ENCODE peak calls at places on chromosomes 11 and 22, in five cellular contexts. R is fibroblast of pulmonary artery, D is nephron progenitor cell, H is NCI-H2029, T is H54. A is an unnamed sample.

GRCh38 chr22:46076651-46077339 is 73.5 kb upstream of the PPARA start:
- DNase-seq in R (peak; percentile 59), D (no peak), H (no peak), T (no peak), A (peak; percentile 93)

GRCh38 chr22:41380993-41381328 is 781 bp upstream of the TEF start:
- DNase-seq in R (peak; percentile 93), D (no peak), H (peak; percentile 63), T (peak; percentile 68), A (peak; percentile 74)

GRCh38 chr11:35163707-35164496 is 24.9 kb downstream of the CD44 start:
- DNase-seq in R (no peak), D (no peak), H (no peak), T (no peak), A (no peak)

GRCh38 chr11:121652982-121653381 is 200.2 kb upstream of the SORL1-AS1 start:
- DNase-seq in R (peak; percentile 39), D (no peak), H (no peak), T (no peak), A (peak; percentile 59)

GRCh38 chr11:2104524-2105440 is 34.4 kb downstream of the IGF2 start:
- DNase-seq in R (no peak), D (no peak), H (no peak), T (no peak), A (no peak)

GRCh38 chr11:57566564-57567209 is 785 bp downstream of the UBE2L6 start:
- DNase-seq in R (no peak), D (no peak), H (no peak), T (no peak), A (no peak)

GRCh38 chr11:65487467-65488272 is 11.2 kb upstream of the MALAT1 start:
- DNase-seq in R (peak; percentile 100), D (peak; percentile 92), H (peak; percentile 99), T (peak; percentile 86), A (peak; percentile 100)

GRCh38 chr11:120302001-120302805 is 22.9 kb upstream of the TLCD5 start:
- DNase-seq in R (no peak), D (no peak), H (peak; percentile 90), T (no peak), A (no peak)

GRCh38 chr11:119907934-119908760 is 179.1 kb upstream of the NECTIN1 start:
- DNase-seq in R (no peak), D (no peak), H (no peak), T (no peak), A (no peak)

GRCh38 chr11:50298182-50298988 is 265.7 kb downstream of the OR4C45 start:
- DNase-seq in R (peak; percentile 17), D (no peak), H (no peak), T (no peak), A (no peak)

GRCh38 chr11:496834-497564 is 10.0 kb downstream of the RNH1 start:
- DNase-seq in R (no peak), D (no peak), H (no peak), T (no peak), A (no peak)

GRCh38 chr11:114399490-114399889 is 821 bp downstream of the C11orf71 start:
- DNase-seq in R (no peak), D (no peak), H (no peak), T (no peak), A (no peak)

GRCh38 chr11:96207459-96208449 is 135.2 kb downstream of the MAML2 start:
- DNase-seq in R (peak; percentile 59), D (no peak), H (no peak), T (no peak), A (no peak)

GRCh38 chr11:77206264-77207018 is 78.4 kb downstream of the MYO7A start:
- DNase-seq in R (no peak), D (no peak), H (no peak), T (no peak), A (no peak)

GRCh38 chr22:49763138-49763537 is 64.5 kb downstream of the BRD1 start:
- DNase-seq in R (no peak), D (no peak), H (no peak), T (no peak), A (no peak)

GRCh38 chr11:106021181-106021966 is 666 bp downstream of the MSANTD4 start:
- DNase-seq in R (peak; percentile 75), D (no peak), H (no peak), T (no peak), A (peak; percentile 25)

GRCh38 chr11:12924650-12925049 is 84.5 kb upstream of the RASSF10 start:
- DNase-seq in R (no peak), D (no peak), H (no peak), T (no peak), A (no peak)

GRCh38 chr11:92707173-92707619 is 262.3 kb upstream of the MTNR1B start:
- DNase-seq in R (peak; percentile 13), D (no peak), H (peak; percentile 96), T (no peak), A (no peak)

GRCh38 chr11:17387811-17388210 is 648 bp downstream of the KCNJ11 start:
- DNase-seq in R (no peak), D (no peak), H (no peak), T (no peak), A (no peak)

GRCh38 chr22:37273126-37273845 is 9.0 kb upstream of the CYTH4 start:
- DNase-seq in R (peak; percentile 68), D (no peak), H (no peak), T (no peak), A (peak; percentile 45)

GRCh38 chr11:121936781-121937447 is 179.1 kb downstream of the BLID start:
- DNase-seq in R (peak; percentile 26), D (no peak), H (no peak), T (peak; percentile 5), A (no peak)

GRCh38 chr11:57618438-57618837 is 21.0 kb downstream of the SERPING1 start:
- DNase-seq in R (no peak), D (no peak), H (no peak), T (no peak), A (no peak)

GRCh38 chr22:36874309-36874696 is 13.5 kb downstream of the NCF4 start:
- DNase-seq in R (no peak), D (no peak), H (no peak), T (no peak), A (no peak)

GRCh38 chr11:74701351-74701750 is 29.9 kb downstream of the CHRDL2 start:
- DNase-seq in R (no peak), D (no peak), H (no peak), T (no peak), A (no peak)

GRCh38 chr11:112644410-112645131 is 316.6 kb upstream of the NCAM1 start:
- DNase-seq in R (no peak), D (no peak), H (no peak), T (no peak), A (no peak)

GRCh38 chr11:60756307-60757032 is at the start of gene MS4A15:
- DNase-seq in R (peak; percentile 24), D (no peak), H (peak; percentile 88), T (peak; percentile 28), A (peak; percentile 71)

GRCh38 chr22:32204856-32205722 is at the start of gene RFPL2:
- DNase-seq in R (peak; percentile 4), D (peak; percentile 79), H (peak; percentile 80), T (no peak), A (peak; percentile 21)

GRCh38 chr11:131464024-131464423 is 93.6 kb downstream of the NTM start:
- DNase-seq in R (no peak), D (peak; percentile 22), H (no peak), T (no peak), A (no peak)

GRCh38 chr11:123196060-123196714 is 1.1 kb upstream of the CLMP start:
- DNase-seq in R (no peak), D (peak; percentile 29), H (no peak), T (no peak), A (no peak)

GRCh38 chr22:49971232-49972162 is 10.9 kb downstream of the PIM3 start:
- DNase-seq in R (peak; percentile 64), D (peak; percentile 55), H (no peak), T (peak; percentile 65), A (peak; percentile 71)

GRCh38 chr11:445765-446588 is 4.1 kb upstream of the PTDSS2 start:
- DNase-seq in R (no peak), D (no peak), H (no peak), T (no peak), A (no peak)

GRCh38 chr22:23878219-23878618 is 16.0 kb upstream of the MIF start:
- DNase-seq in R (no peak), D (no peak), H (no peak), T (no peak), A (peak; percentile 50)

GRCh38 chr11:60932605-60933346 is 8.5 kb downstream of the TMEM132A start:
- DNase-seq in R (no peak), D (no peak), H (no peak), T (no peak), A (no peak)

GRCh38 chr11:123375832-123376231 is 54.2 kb upstream of the GRAMD1B start:
- DNase-seq in R (no peak), D (no peak), H (no peak), T (no peak), A (no peak)

GRCh38 chr22:37907036-37907954 is 1.2 kb downstream of the MICALL1 start:
- DNase-seq in R (peak; percentile 41), D (no peak), H (no peak), T (no peak), A (no peak)

A was measured in myocyte.